ENCODE peak calls at places on chromosomes 1 and 21, in nine cellular contexts. One of them, this sample, is unnamed.

GRCh38 chr1:83698644-83699043 is 300.3 kb downstream of the TTLL7 start:
- DNase-seq in left colon: no peak
- DNase-seq in GM12892: no peak
- DNase-seq in stimulated activated CD8-positive, alpha-beta memory T cell treated with anti-CD3 and anti-CD28 coated beads, Interleukin-2, amount 100 ng/mL, for 48 hours: no peak
- DNase-seq in fibroblast of mammary gland: no peak
- DNase-seq in breast epithelium: no peak
- DNase-seq in GF-D8: no peak
- DNase-seq in hypothalamus: no peak
- DNase-seq in activated CD4-positive, alpha-beta T cell treated with anti-CD3 and anti-CD28 coated beads, Interleukin-2, amount 50 U/mL, for 1 hour: no peak
- DNase-seq in this sample: no peak

GRCh38 chr1:85612704-85613361 is 32.3 kb downstream of the CCN1 start:
- DNase-seq in left colon: no peak
- DNase-seq in GM12892: no peak
- DNase-seq in stimulated activated CD8-positive, alpha-beta memory T cell treated with anti-CD3 and anti-CD28 coated beads, Interleukin-2, amount 100 ng/mL, for 48 hours: no peak
- DNase-seq in fibroblast of mammary gland: peak
- DNase-seq in breast epithelium: no peak
- DNase-seq in GF-D8: no peak
- DNase-seq in hypothalamus: no peak
- DNase-seq in activated CD4-positive, alpha-beta T cell treated with anti-CD3 and anti-CD28 coated beads, Interleukin-2, amount 50 U/mL, for 1 hour: no peak
- DNase-seq in this sample: peak

GRCh38 chr1:212132040-212132439 is 96.5 kb downstream of the DTL start:
- DNase-seq in left colon: no peak
- DNase-seq in GM12892: no peak
- DNase-seq in stimulated activated CD8-positive, alpha-beta memory T cell treated with anti-CD3 and anti-CD28 coated beads, Interleukin-2, amount 100 ng/mL, for 48 hours: no peak
- DNase-seq in fibroblast of mammary gland: peak
- DNase-seq in breast epithelium: no peak
- DNase-seq in GF-D8: no peak
- DNase-seq in hypothalamus: no peak
- DNase-seq in activated CD4-positive, alpha-beta T cell treated with anti-CD3 and anti-CD28 coated beads, Interleukin-2, amount 50 U/mL, for 1 hour: no peak
- DNase-seq in this sample: peak

GRCh38 chr1:25641931-25642611 is 25.5 kb downstream of the MAN1C1 start:
- DNase-seq in left colon: no peak
- DNase-seq in GM12892: no peak
- DNase-seq in stimulated activated CD8-positive, alpha-beta memory T cell treated with anti-CD3 and anti-CD28 coated beads, Interleukin-2, amount 100 ng/mL, for 48 hours: no peak
- DNase-seq in fibroblast of mammary gland: peak
- DNase-seq in breast epithelium: no peak
- DNase-seq in GF-D8: no peak
- DNase-seq in hypothalamus: no peak
- DNase-seq in activated CD4-positive, alpha-beta T cell treated with anti-CD3 and anti-CD28 coated beads, Interleukin-2, amount 50 U/mL, for 1 hour: peak
- DNase-seq in this sample: peak

GRCh38 chr1:42282024-42282579 is 52.9 kb downstream of the FOXJ3 start:
- DNase-seq in left colon: no peak
- DNase-seq in GM12892: no peak
- DNase-seq in stimulated activated CD8-positive, alpha-beta memory T cell treated with anti-CD3 and anti-CD28 coated beads, Interleukin-2, amount 100 ng/mL, for 48 hours: no peak
- DNase-seq in fibroblast of mammary gland: peak
- DNase-seq in breast epithelium: no peak
- DNase-seq in GF-D8: no peak
- DNase-seq in hypothalamus: no peak
- DNase-seq in activated CD4-positive, alpha-beta T cell treated with anti-CD3 and anti-CD28 coated beads, Interleukin-2, amount 50 U/mL, for 1 hour: no peak
- DNase-seq in this sample: peak

GRCh38 chr1:64624446-64624766 is 120.5 kb upstream of the RAVER2 start:
- DNase-seq in left colon: no peak
- DNase-seq in GM12892: no peak
- DNase-seq in stimulated activated CD8-positive, alpha-beta memory T cell treated with anti-CD3 and anti-CD28 coated beads, Interleukin-2, amount 100 ng/mL, for 48 hours: no peak
- DNase-seq in fibroblast of mammary gland: peak
- DNase-seq in breast epithelium: no peak
- DNase-seq in GF-D8: no peak
- DNase-seq in hypothalamus: no peak
- DNase-seq in activated CD4-positive, alpha-beta T cell treated with anti-CD3 and anti-CD28 coated beads, Interleukin-2, amount 50 U/mL, for 1 hour: no peak
- DNase-seq in this sample: peak

GRCh38 chr1:9135145-9135836 is 6.4 kb upstream of the GPR157 start:
- DNase-seq in left colon: no peak
- DNase-seq in GM12892: no peak
- DNase-seq in stimulated activated CD8-positive, alpha-beta memory T cell treated with anti-CD3 and anti-CD28 coated beads, Interleukin-2, amount 100 ng/mL, for 48 hours: no peak
- DNase-seq in fibroblast of mammary gland: no peak
- DNase-seq in breast epithelium: no peak
- DNase-seq in GF-D8: no peak
- DNase-seq in hypothalamus: no peak
- DNase-seq in activated CD4-positive, alpha-beta T cell treated with anti-CD3 and anti-CD28 coated beads, Interleukin-2, amount 50 U/mL, for 1 hour: no peak
- DNase-seq in this sample: no peak

GRCh38 chr1:228285661-228286504 is 78.0 kb downstream of the OBSCN start:
- DNase-seq in left colon: no peak
- DNase-seq in GM12892: no peak
- DNase-seq in stimulated activated CD8-positive, alpha-beta memory T cell treated with anti-CD3 and anti-CD28 coated beads, Interleukin-2, amount 100 ng/mL, for 48 hours: no peak
- DNase-seq in fibroblast of mammary gland: no peak
- DNase-seq in breast epithelium: peak
- DNase-seq in GF-D8: no peak
- DNase-seq in hypothalamus: no peak
- DNase-seq in activated CD4-positive, alpha-beta T cell treated with anti-CD3 and anti-CD28 coated beads, Interleukin-2, amount 50 U/mL, for 1 hour: no peak
- DNase-seq in this sample: no peak

GRCh38 chr21:29155118-29155932 is 24.9 kb downstream of the MAP3K7CL start:
- DNase-seq in left colon: no peak
- DNase-seq in GM12892: no peak
- DNase-seq in stimulated activated CD8-positive, alpha-beta memory T cell treated with anti-CD3 and anti-CD28 coated beads, Interleukin-2, amount 100 ng/mL, for 48 hours: no peak
- DNase-seq in fibroblast of mammary gland: peak
- DNase-seq in breast epithelium: peak
- DNase-seq in GF-D8: no peak
- DNase-seq in hypothalamus: no peak
- DNase-seq in activated CD4-positive, alpha-beta T cell treated with anti-CD3 and anti-CD28 coated beads, Interleukin-2, amount 50 U/mL, for 1 hour: no peak
- DNase-seq in this sample: peak

GRCh38 chr1:240526321-240526720 is 85.6 kb downstream of the GREM2 start:
- DNase-seq in left colon: no peak
- DNase-seq in GM12892: no peak
- DNase-seq in stimulated activated CD8-positive, alpha-beta memory T cell treated with anti-CD3 and anti-CD28 coated beads, Interleukin-2, amount 100 ng/mL, for 48 hours: no peak
- DNase-seq in fibroblast of mammary gland: no peak
- DNase-seq in breast epithelium: no peak
- DNase-seq in GF-D8: no peak
- DNase-seq in hypothalamus: no peak
- DNase-seq in activated CD4-positive, alpha-beta T cell treated with anti-CD3 and anti-CD28 coated beads, Interleukin-2, amount 50 U/mL, for 1 hour: no peak
- DNase-seq in this sample: peak

GRCh38 chr1:22281521-22282241 is 138.8 kb upstream of the WNT4 start:
- DNase-seq in left colon: no peak
- DNase-seq in GM12892: no peak
- DNase-seq in stimulated activated CD8-positive, alpha-beta memory T cell treated with anti-CD3 and anti-CD28 coated beads, Interleukin-2, amount 100 ng/mL, for 48 hours: no peak
- DNase-seq in fibroblast of mammary gland: no peak
- DNase-seq in breast epithelium: peak
- DNase-seq in GF-D8: no peak
- DNase-seq in hypothalamus: no peak
- DNase-seq in activated CD4-positive, alpha-beta T cell treated with anti-CD3 and anti-CD28 coated beads, Interleukin-2, amount 50 U/mL, for 1 hour: no peak
- DNase-seq in this sample: no peak

GRCh38 chr1:209618756-209619420 is 33.3 kb downstream of the LAMB3 start:
- DNase-seq in left colon: no peak
- DNase-seq in GM12892: no peak
- DNase-seq in stimulated activated CD8-positive, alpha-beta memory T cell treated with anti-CD3 and anti-CD28 coated beads, Interleukin-2, amount 100 ng/mL, for 48 hours: no peak
- DNase-seq in fibroblast of mammary gland: no peak
- DNase-seq in breast epithelium: no peak
- DNase-seq in GF-D8: no peak
- DNase-seq in hypothalamus: peak
- DNase-seq in activated CD4-positive, alpha-beta T cell treated with anti-CD3 and anti-CD28 coated beads, Interleukin-2, amount 50 U/mL, for 1 hour: no peak
- DNase-seq in this sample: no peak

GRCh38 chr1:95229042-95229441 is 5.0 kb upstream of the RWDD3 start:
- DNase-seq in left colon: no peak
- DNase-seq in GM12892: no peak
- DNase-seq in stimulated activated CD8-positive, alpha-beta memory T cell treated with anti-CD3 and anti-CD28 coated beads, Interleukin-2, amount 100 ng/mL, for 48 hours: no peak
- DNase-seq in fibroblast of mammary gland: no peak
- DNase-seq in breast epithelium: no peak
- DNase-seq in GF-D8: no peak
- DNase-seq in hypothalamus: no peak
- DNase-seq in activated CD4-positive, alpha-beta T cell treated with anti-CD3 and anti-CD28 coated beads, Interleukin-2, amount 50 U/mL, for 1 hour: no peak
- DNase-seq in this sample: no peak

GRCh38 chr21:22993822-22994574 is 1995.8 kb downstream of the NCAM2 start:
- DNase-seq in left colon: no peak
- DNase-seq in GM12892: no peak
- DNase-seq in stimulated activated CD8-positive, alpha-beta memory T cell treated with anti-CD3 and anti-CD28 coated beads, Interleukin-2, amount 100 ng/mL, for 48 hours: no peak
- DNase-seq in fibroblast of mammary gland: no peak
- DNase-seq in breast epithelium: no peak
- DNase-seq in GF-D8: no peak
- DNase-seq in hypothalamus: no peak
- DNase-seq in activated CD4-positive, alpha-beta T cell treated with anti-CD3 and anti-CD28 coated beads, Interleukin-2, amount 50 U/mL, for 1 hour: no peak
- DNase-seq in this sample: no peak

GRCh38 chr1:213060836-213061235 is 9.8 kb downstream of the RPS6KC1 start:
- DNase-seq in left colon: no peak
- DNase-seq in GM12892: no peak
- DNase-seq in stimulated activated CD8-positive, alpha-beta memory T cell treated with anti-CD3 and anti-CD28 coated beads, Interleukin-2, amount 100 ng/mL, for 48 hours: no peak
- DNase-seq in fibroblast of mammary gland: no peak
- DNase-seq in breast epithelium: no peak
- DNase-seq in GF-D8: no peak
- DNase-seq in hypothalamus: no peak
- DNase-seq in activated CD4-positive, alpha-beta T cell treated with anti-CD3 and anti-CD28 coated beads, Interleukin-2, amount 50 U/mL, for 1 hour: no peak
- DNase-seq in this sample: no peak

GRCh38 chr21:45887121-45887611 is 94.4 kb upstream of the COL6A1 start:
- DNase-seq in left colon: no peak
- DNase-seq in GM12892: no peak
- DNase-seq in stimulated activated CD8-positive, alpha-beta memory T cell treated with anti-CD3 and anti-CD28 coated beads, Interleukin-2, amount 100 ng/mL, for 48 hours: no peak
- DNase-seq in fibroblast of mammary gland: no peak
- DNase-seq in breast epithelium: no peak
- DNase-seq in GF-D8: no peak
- DNase-seq in hypothalamus: peak
- DNase-seq in activated CD4-positive, alpha-beta T cell treated with anti-CD3 and anti-CD28 coated beads, Interleukin-2, amount 50 U/mL, for 1 hour: no peak
- DNase-seq in this sample: no peak